ENCODE peak calls at places on chromosomes 1 and 21, in nine cellular contexts. One of them, this sample, is unnamed.

GRCh38 chr1:205245096-205245495 is 17.4 kb downstream of the TMCC2 start:
- DNase-seq in cardiac fibroblast: no peak
- DNase-seq in stomach: no peak
- DNase-seq in cardiac muscle cell: no peak
- DNase-seq in hepatocyte: no peak
- DNase-seq in GM20000: no peak
- DNase-seq in WTC11: no peak
- DNase-seq in breast epithelium: no peak
- DNase-seq in BE2C: no peak
- DNase-seq in this sample: no peak

GRCh38 chr21:43362928-43363314 is 64.0 kb downstream of the SIK1 start:
- DNase-seq in GM20000: no peak
- DNase-seq in BE2C: no peak
- DNase-seq in cardiac fibroblast: no peak
- DNase-seq in cardiac muscle cell: no peak
- DNase-seq in WTC11: no peak
- DNase-seq in stomach: no peak
- DNase-seq in breast epithelium: no peak
- DNase-seq in hepatocyte: no peak
- DNase-seq in this sample: no peak

GRCh38 chr21:44931501-44932365 is 8.1 kb upstream of the SLX9 start:
- DNase-seq in hepatocyte: no peak
- DNase-seq in cardiac muscle cell: no peak
- DNase-seq in GM20000: peak
- DNase-seq in WTC11: no peak
- DNase-seq in BE2C: no peak
- DNase-seq in cardiac fibroblast: no peak
- DNase-seq in breast epithelium: no peak
- DNase-seq in stomach: no peak
- DNase-seq in this sample: no peak

GRCh38 chr1:6962956-6963915 is 178.0 kb downstream of the CAMTA1 start:
- DNase-seq in cardiac muscle cell: no peak
- DNase-seq in stomach: peak
- DNase-seq in hepatocyte: peak
- DNase-seq in cardiac fibroblast: no peak
- DNase-seq in GM20000: peak
- DNase-seq in WTC11: peak
- DNase-seq in BE2C: no peak
- DNase-seq in breast epithelium: peak
- DNase-seq in this sample: peak

GRCh38 chr1:160954158-160955104 is at the start of gene ITLN2:
- DNase-seq in cardiac fibroblast: peak
- DNase-seq in stomach: peak
- DNase-seq in hepatocyte: peak
- DNase-seq in BE2C: peak
- DNase-seq in breast epithelium: no peak
- DNase-seq in WTC11: peak
- DNase-seq in GM20000: peak
- DNase-seq in cardiac muscle cell: peak
- DNase-seq in this sample: peak

GRCh38 chr1:17742590-17742989 is 12.5 kb upstream of the ACTL8 start:
- DNase-seq in stomach: no peak
- DNase-seq in BE2C: peak
- DNase-seq in hepatocyte: peak
- DNase-seq in GM20000: no peak
- DNase-seq in cardiac muscle cell: peak
- DNase-seq in breast epithelium: no peak
- DNase-seq in cardiac fibroblast: peak
- DNase-seq in WTC11: no peak
- DNase-seq in this sample: no peak

GRCh38 chr1:46333300-46334029 is 7.1 kb upstream of the NSUN4 start:
- DNase-seq in cardiac fibroblast: peak
- DNase-seq in hepatocyte: peak
- DNase-seq in stomach: no peak
- DNase-seq in BE2C: no peak
- DNase-seq in cardiac muscle cell: peak
- DNase-seq in breast epithelium: no peak
- DNase-seq in WTC11: peak
- DNase-seq in GM20000: peak
- DNase-seq in this sample: no peak

GRCh38 chr1:147292635-147293251 is 50.3 kb downstream of the CHD1L start:
- DNase-seq in cardiac muscle cell: peak
- DNase-seq in hepatocyte: no peak
- DNase-seq in breast epithelium: no peak
- DNase-seq in stomach: no peak
- DNase-seq in GM20000: no peak
- DNase-seq in WTC11: no peak
- DNase-seq in cardiac fibroblast: peak
- DNase-seq in BE2C: no peak
- DNase-seq in this sample: no peak

GRCh38 chr1:154328318-154329151 is 3.2 kb downstream of the ATP8B2 start:
- DNase-seq in cardiac fibroblast: peak
- DNase-seq in stomach: peak
- DNase-seq in BE2C: peak
- DNase-seq in WTC11: peak
- DNase-seq in breast epithelium: peak
- DNase-seq in hepatocyte: peak
- DNase-seq in cardiac muscle cell: peak
- DNase-seq in GM20000: peak
- DNase-seq in this sample: peak

GRCh38 chr1:160662888-160663287 is 16.0 kb upstream of the SLAMF1 start:
- DNase-seq in GM20000: no peak
- DNase-seq in WTC11: no peak
- DNase-seq in BE2C: no peak
- DNase-seq in hepatocyte: no peak
- DNase-seq in cardiac muscle cell: no peak
- DNase-seq in breast epithelium: no peak
- DNase-seq in stomach: no peak
- DNase-seq in cardiac fibroblast: no peak
- DNase-seq in this sample: no peak

GRCh38 chr21:28745131-28746055 is 247.3 kb downstream of the LTN1 start:
- DNase-seq in cardiac fibroblast: peak
- DNase-seq in WTC11: peak
- DNase-seq in BE2C: peak
- DNase-seq in stomach: peak
- DNase-seq in GM20000: peak
- DNase-seq in cardiac muscle cell: peak
- DNase-seq in hepatocyte: peak
- DNase-seq in breast epithelium: peak
- DNase-seq in this sample: peak

GRCh38 chr1:229060140-229060539 is 210.8 kb upstream of the RAB4A start:
- DNase-seq in BE2C: no peak
- DNase-seq in stomach: no peak
- DNase-seq in WTC11: no peak
- DNase-seq in cardiac muscle cell: peak
- DNase-seq in breast epithelium: no peak
- DNase-seq in GM20000: no peak
- DNase-seq in cardiac fibroblast: peak
- DNase-seq in hepatocyte: no peak
- DNase-seq in this sample: no peak

GRCh38 chr1:200211157-200211556 is 183.6 kb downstream of the NR5A2 start:
- DNase-seq in hepatocyte: no peak
- DNase-seq in stomach: no peak
- DNase-seq in BE2C: no peak
- DNase-seq in breast epithelium: no peak
- DNase-seq in GM20000: no peak
- DNase-seq in WTC11: no peak
- DNase-seq in cardiac muscle cell: no peak
- DNase-seq in cardiac fibroblast: no peak
- DNase-seq in this sample: no peak

GRCh38 chr1:1858382-1859086 is 32.4 kb downstream of the GNB1 start:
- DNase-seq in GM20000: no peak
- DNase-seq in cardiac muscle cell: peak
- DNase-seq in hepatocyte: peak
- DNase-seq in cardiac fibroblast: peak
- DNase-seq in BE2C: peak
- DNase-seq in WTC11: peak
- DNase-seq in breast epithelium: no peak
- DNase-seq in stomach: peak
- DNase-seq in this sample: peak
- TF ChIP-seq CTCF in GM20000: no peak
- TF ChIP-seq CTCF in cardiac muscle cell: peak
- TF ChIP-seq CTCF in hepatocyte: peak
- TF ChIP-seq CTCF in cardiac fibroblast: peak
- TF ChIP-seq CTCF in BE2C: peak
- TF ChIP-seq CTCF in WTC11: no peak
- TF ChIP-seq CTCF in breast epithelium: no peak
- TF ChIP-seq CTCF in stomach: no peak
- TF ChIP-seq CTCF in this sample: no peak

DNA sequence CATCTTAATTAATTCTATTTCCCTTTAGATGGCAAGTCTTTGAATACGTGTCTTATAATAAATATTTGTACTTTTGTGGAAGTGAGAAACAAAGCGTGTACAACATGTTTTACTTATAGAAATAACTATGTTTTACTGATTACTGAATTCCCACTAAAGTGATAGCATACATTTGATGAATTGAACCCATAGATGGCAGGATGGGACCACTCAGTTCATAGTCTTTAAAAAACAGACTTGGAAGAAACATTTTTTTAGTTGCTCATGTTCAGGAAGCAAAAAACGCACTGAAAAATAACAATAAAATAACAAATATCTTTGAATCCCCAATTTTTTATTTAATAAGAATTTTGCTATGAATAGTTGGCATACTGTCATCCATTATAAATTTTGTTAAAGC is 507.1 kb upstream of the ZRANB2 start:
- DNase-seq in breast epithelium: no peak
- DNase-seq in WTC11: no peak
- DNase-seq in hepatocyte: peak
- DNase-seq in cardiac fibroblast: peak
- DNase-seq in GM20000: no peak
- DNase-seq in BE2C: peak
- DNase-seq in cardiac muscle cell: peak
- DNase-seq in stomach: no peak
- DNase-seq in this sample: no peak
- TF ChIP-seq CTCF in breast epithelium: no peak
- TF ChIP-seq CTCF in WTC11: no peak
- TF ChIP-seq CTCF in hepatocyte: peak
- TF ChIP-seq CTCF in cardiac fibroblast: no peak
- TF ChIP-seq CTCF in GM20000: no peak
- TF ChIP-seq CTCF in BE2C: peak
- TF ChIP-seq CTCF in cardiac muscle cell: peak
- TF ChIP-seq CTCF in stomach: no peak
- TF ChIP-seq CTCF in this sample: peak

GRCh38 chr21:34603002-34603709 is 11.8 kb downstream of the RCAN1 start:
- DNase-seq in WTC11: peak
- DNase-seq in stomach: peak
- DNase-seq in BE2C: peak
- DNase-seq in hepatocyte: peak
- DNase-seq in breast epithelium: peak
- DNase-seq in cardiac fibroblast: peak
- DNase-seq in cardiac muscle cell: peak
- DNase-seq in GM20000: peak
- DNase-seq in this sample: peak
- TF ChIP-seq CTCF in WTC11: peak
- TF ChIP-seq CTCF in stomach: no peak
- TF ChIP-seq CTCF in BE2C: peak
- TF ChIP-seq CTCF in hepatocyte: peak
- TF ChIP-seq CTCF in breast epithelium: peak
- TF ChIP-seq CTCF in cardiac fibroblast: peak
- TF ChIP-seq CTCF in cardiac muscle cell: peak
- TF ChIP-seq CTCF in GM20000: peak
- TF ChIP-seq CTCF in this sample: peak

GRCh38 chr1:215682232-215682631 is 115.1 kb downstream of the KCTD3 start:
- DNase-seq in WTC11: no peak
- DNase-seq in cardiac fibroblast: no peak
- DNase-seq in breast epithelium: no peak
- DNase-seq in BE2C: no peak
- DNase-seq in hepatocyte: no peak
- DNase-seq in GM20000: no peak
- DNase-seq in stomach: no peak
- DNase-seq in cardiac muscle cell: no peak
- DNase-seq in this sample: no peak
- TF ChIP-seq CTCF in WTC11: no peak
- TF ChIP-seq CTCF in cardiac fibroblast: no peak
- TF ChIP-seq CTCF in breast epithelium: no peak
- TF ChIP-seq CTCF in BE2C: peak
- TF ChIP-seq CTCF in hepatocyte: peak
- TF ChIP-seq CTCF in GM20000: no peak
- TF ChIP-seq CTCF in stomach: no peak
- TF ChIP-seq CTCF in cardiac muscle cell: no peak
- TF ChIP-seq CTCF in this sample: peak

DNA sequence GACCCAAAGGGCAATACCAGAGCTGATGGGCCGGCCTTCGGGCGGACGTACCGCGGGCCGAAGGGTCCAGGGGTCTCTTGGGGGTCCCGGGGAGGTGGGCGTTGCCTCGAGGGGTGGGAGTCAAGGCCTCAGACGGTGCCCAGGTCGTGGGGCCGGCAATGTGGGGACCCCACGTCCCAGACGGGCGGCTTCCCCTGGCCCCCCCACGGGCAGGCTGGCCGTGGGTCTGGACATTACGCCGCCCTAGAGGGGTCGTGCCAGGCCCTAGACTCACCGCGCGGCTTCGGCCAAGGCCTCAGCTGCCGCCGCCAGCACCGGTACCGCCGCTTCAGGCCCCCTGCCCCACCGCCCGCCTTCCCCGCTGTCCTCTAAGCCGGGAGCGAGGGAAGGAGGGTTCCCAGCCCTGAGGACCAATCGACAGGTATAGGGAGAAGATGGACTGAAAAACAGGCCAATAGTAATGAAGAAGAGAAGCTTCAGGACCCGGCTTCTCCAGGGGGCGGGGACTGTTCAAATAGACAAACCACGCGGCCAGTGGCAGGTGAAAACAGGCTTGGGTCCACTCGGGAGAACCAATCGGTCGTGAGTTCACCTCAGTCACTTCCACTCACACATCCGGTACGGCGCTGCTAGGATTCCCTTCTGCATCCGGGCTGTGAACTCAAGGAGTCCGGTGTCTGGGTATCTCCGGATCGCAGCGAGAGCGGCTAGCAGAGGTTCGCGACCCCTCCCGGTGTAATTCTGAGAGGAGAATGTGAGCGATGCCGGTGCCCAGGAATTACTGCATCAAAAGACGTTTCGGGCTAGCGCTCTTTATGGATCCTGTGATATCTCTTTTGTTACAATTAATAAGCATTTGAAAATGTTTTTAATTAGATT is at the start of gene MTOR:
- DNase-seq in breast epithelium: peak
- DNase-seq in stomach: peak
- DNase-seq in cardiac fibroblast: peak
- DNase-seq in WTC11: peak
- DNase-seq in GM20000: peak
- DNase-seq in hepatocyte: peak
- DNase-seq in cardiac muscle cell: peak
- DNase-seq in BE2C: peak
- DNase-seq in this sample: peak
- TF ChIP-seq CTCF in breast epithelium: no peak
- TF ChIP-seq CTCF in stomach: no peak
- TF ChIP-seq CTCF in cardiac fibroblast: peak
- TF ChIP-seq CTCF in WTC11: no peak
- TF ChIP-seq CTCF in GM20000: no peak
- TF ChIP-seq CTCF in hepatocyte: peak
- TF ChIP-seq CTCF in cardiac muscle cell: peak
- TF ChIP-seq CTCF in BE2C: no peak
- TF ChIP-seq CTCF in this sample: no peak

GRCh38 chr1:18885311-18886002 is 16.9 kb downstream of the ALDH4A1 start:
- DNase-seq in BE2C: no peak
- DNase-seq in stomach: no peak
- DNase-seq in cardiac fibroblast: no peak
- DNase-seq in cardiac muscle cell: no peak
- DNase-seq in breast epithelium: no peak
- DNase-seq in WTC11: no peak
- DNase-seq in GM20000: no peak
- DNase-seq in hepatocyte: no peak
- DNase-seq in this sample: no peak
- TF ChIP-seq CTCF in BE2C: no peak
- TF ChIP-seq CTCF in stomach: no peak
- TF ChIP-seq CTCF in cardiac fibroblast: no peak
- TF ChIP-seq CTCF in cardiac muscle cell: no peak
- TF ChIP-seq CTCF in breast epithelium: no peak
- TF ChIP-seq CTCF in WTC11: no peak
- TF ChIP-seq CTCF in GM20000: no peak
- TF ChIP-seq CTCF in hepatocyte: no peak
- TF ChIP-seq CTCF in this sample: no peak

GRCh38 chr1:102174259-102174863 is 177.6 kb upstream of the OLFM3 start:
- DNase-seq in breast epithelium: no peak
- DNase-seq in cardiac muscle cell: no peak
- DNase-seq in stomach: no peak
- DNase-seq in GM20000: peak
- DNase-seq in BE2C: peak
- DNase-seq in WTC11: peak
- DNase-seq in hepatocyte: peak
- DNase-seq in cardiac fibroblast: no peak
- DNase-seq in this sample: no peak
- TF ChIP-seq CTCF in breast epithelium: no peak
- TF ChIP-seq CTCF in cardiac muscle cell: no peak
- TF ChIP-seq CTCF in stomach: no peak
- TF ChIP-seq CTCF in GM20000: peak
- TF ChIP-seq CTCF in BE2C: peak
- TF ChIP-seq CTCF in WTC11: peak
- TF ChIP-seq CTCF in hepatocyte: peak
- TF ChIP-seq CTCF in cardiac fibroblast: no peak
- TF ChIP-seq CTCF in this sample: peak